ENCODE peak calls at places on chromosomes 5 and 9, in eight cellular contexts. A, Z, G, R, T, N, W and K are unnamed samples.

GRCh38 chr5:175885813-175886212 is 14.4 kb downstream of the CPLX2 start:
- DNase-seq in Z (no peak), G (no peak), W (no peak), T (no peak), R (no peak), N (no peak), A (peak; percentile 7), K (no peak)

GRCh38 chr5:107820339-107820880 is 149.7 kb upstream of the EFNA5 start:
- DNase-seq in N (no peak), Z (no peak), T (no peak), A (peak; percentile 9), G (no peak), R (no peak), W (no peak), K (peak; percentile 43)

GRCh38 chr5:112316731-112317130 is 102.3 kb downstream of the EPB41L4A start:
- DNase-seq in Z (no peak), W (no peak), G (no peak), A (no peak), N (no peak), R (no peak), T (no peak), K (no peak)

GRCh38 chr5:58279259-58279658 is 180.6 kb downstream of the PLK2 start:
- DNase-seq in N (no peak), W (no peak), A (no peak), R (no peak), G (no peak), T (no peak), Z (no peak), K (no peak)

GRCh38 chr9:98045234-98046160 is 11.0 kb upstream of the NANS start:
- DNase-seq in R (peak; percentile 47), G (no peak), A (no peak), W (no peak), T (no peak), N (peak; percentile 92), Z (no peak), K (no peak)

GRCh38 chr5:133287500-133287899 is 235.7 kb downstream of the HSPA4 start:
- DNase-seq in G (peak; percentile 25), A (peak; percentile 34), R (peak; percentile 53), N (peak; percentile 36), W (no peak), T (no peak), Z (peak; percentile 37), K (no peak)

GRCh38 chr9:87991151-87991870 is 17.0 kb upstream of the CDK20 start:
- DNase-seq in R (no peak), A (no peak), W (no peak), Z (no peak), N (no peak), G (no peak), T (no peak), K (no peak)

GRCh38 chr5:95822038-95822407 is 503 bp downstream of the GLRX start:
- DNase-seq in R (peak; percentile 38), N (peak; percentile 94), A (peak; percentile 40), G (peak; percentile 74), Z (no peak), W (peak; percentile 7), T (peak; percentile 85), K (peak; percentile 73)

GRCh38 chr5:856531-857425 is 6.0 kb upstream of the ZDHHC11 start:
- DNase-seq in A (peak; percentile 8), T (peak; percentile 55), G (no peak), R (no peak), N (no peak), Z (no peak), W (no peak), K (no peak)

GRCh38 chr5:158039911-158040347 is 181.0 kb upstream of the CLINT1 start:
- DNase-seq in G (no peak), W (no peak), R (no peak), Z (no peak), A (no peak), N (no peak), T (no peak), K (no peak)
- H3K9me3 ChIP-seq in G (no peaks in the 10 kb centered on the region), W (no peaks in the 10 kb centered on the region), R (peaks cover 8% of the 10 kb centered on the region), Z (no peaks in the 10 kb centered on the region), A (no peaks in the 10 kb centered on the region), N (no peaks in the 10 kb centered on the region), T (no peaks in the 10 kb centered on the region), K (no peaks in the 10 kb centered on the region)

DNA sequence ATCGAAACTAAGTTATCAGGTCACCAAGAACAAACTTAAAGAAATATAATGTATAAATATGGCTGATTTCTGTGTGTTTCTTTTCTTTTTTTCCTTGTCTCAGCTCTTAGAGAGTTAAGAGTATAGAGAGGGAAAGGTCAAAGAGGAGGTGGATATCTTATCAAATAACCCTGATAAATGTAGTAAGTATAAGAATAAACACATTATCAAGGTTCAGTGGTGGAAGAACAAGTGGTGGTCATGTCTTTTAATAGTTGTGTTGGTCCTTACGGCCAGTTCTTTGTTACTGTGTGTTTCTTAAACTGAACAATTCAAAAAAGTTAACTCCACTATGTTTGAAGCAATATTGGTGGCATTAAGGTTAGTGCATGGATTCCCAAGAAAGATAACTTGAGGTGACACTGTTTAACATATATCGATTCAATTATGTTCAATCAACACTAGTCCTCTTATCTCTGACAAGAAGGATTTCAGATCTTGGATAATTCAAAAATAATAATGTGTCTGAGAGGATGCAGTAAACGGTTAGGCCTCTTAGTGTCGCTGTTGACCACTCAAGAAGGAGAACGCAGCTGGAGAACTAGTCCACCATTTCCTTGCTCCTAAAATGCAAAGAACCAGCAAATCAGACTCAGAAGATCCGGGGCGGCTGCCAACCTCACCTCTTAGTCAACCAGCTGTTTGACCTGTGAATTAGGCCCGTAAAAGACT is at the start of gene PCDHGA3:
- DNase-seq in N (peak; percentile 17), T (no peak), Z (no peak), A (peak; percentile 65), W (no peak), R (peak; percentile 61), G (no peak), K (peak; percentile 41)
- H3K9me3 ChIP-seq in N (no peaks in the 10 kb centered on the region), T (peaks cover 31% of the 10 kb centered on the region), Z (peaks cover 40% of the 10 kb centered on the region), A (peaks cover 2% of the 10 kb centered on the region), W (peaks cover 94% of the 10 kb centered on the region), R (peaks cover 31% of the 10 kb centered on the region), G (no peaks in the 10 kb centered on the region), K (peaks cover 24% of the 10 kb centered on the region)

GRCh38 chr5:52870448-52870847 is 82.7 kb downstream of the ITGA1 start:
- DNase-seq in R (peak; percentile 35), A (no peak), Z (no peak), T (no peak), W (no peak), G (no peak), N (no peak), K (no peak)

GRCh38 chr5:52867809-52868208 is 80.1 kb downstream of the ITGA1 start:
- DNase-seq in N (no peak), W (no peak), R (no peak), Z (no peak), T (no peak), A (peak; percentile 56), G (no peak), K (no peak)

GRCh38 chr5:52864884-52865283 is 77.2 kb downstream of the ITGA1 start:
- DNase-seq in T (no peak), N (no peak), G (no peak), R (peak; percentile 4), A (peak; percentile 37), Z (no peak), W (no peak), K (no peak)

GRCh38 chr5:52868417-52868816 is 80.7 kb downstream of the ITGA1 start:
- DNase-seq in N (no peak), A (no peak), R (no peak), G (no peak), W (no peak), Z (no peak), T (no peak), K (no peak)

GRCh38 chr5:52869391-52869790 is 81.7 kb downstream of the ITGA1 start:
- DNase-seq in N (no peak), T (no peak), W (no peak), G (no peak), R (no peak), A (no peak), Z (no peak), K (no peak)
- H3K9me3 ChIP-seq in N (no peaks in the 10 kb centered on the region), T (no peaks in the 10 kb centered on the region), W (no peaks in the 10 kb centered on the region), G (no peaks in the 10 kb centered on the region), R (no peaks in the 10 kb centered on the region), A (no peaks in the 10 kb centered on the region), Z (no peaks in the 10 kb centered on the region), K (no peaks in the 10 kb centered on the region)

GRCh38 chr5:141695627-141696180 is 13.7 kb upstream of the ARAP3 start:
- DNase-seq in G (peak; percentile 64), N (no peak), A (peak; percentile 49), Z (no peak), T (no peak), W (no peak), R (no peak), K (peak; percentile 72)
- H3K9me3 ChIP-seq in G (no peaks in the 10 kb centered on the region), N (no peaks in the 10 kb centered on the region), A (no peaks in the 10 kb centered on the region), Z (no peaks in the 10 kb centered on the region), T (no peaks in the 10 kb centered on the region), W (no peaks in the 10 kb centered on the region), R (no peaks in the 10 kb centered on the region), K (no peaks in the 10 kb centered on the region)